ENCODE peak calls at places on chromosomes 4 and X, in seven cellular contexts. U is psoas muscle, E is gastrocnemius medialis, O is RWPE2, D is right lobe of liver, F is pancreas, S is left lung. P is an unnamed sample.

GRCh38 chrX:18543738-18544137 is 118.3 kb downstream of the CDKL5 start:
- ATAC-seq in U (no peak), E (no peak), O (no peak), D (no peak), F (no peak), S (no peak), P (no peak)

GRCh38 chr4:47010347-47011188 is 17.2 kb upstream of the GABRA4 start:
- ATAC-seq in U (no peak), E (no peak), O (no peak), D (peak), F (no peak), S (no peak), P (no peak)

GRCh38 chrX:154516655-154517100 is 646 bp upstream of the FAM3A start:
- ATAC-seq in U (peak), E (peak), O (peak), D (peak), F (peak), S (peak), P (peak)

GRCh38 chrX:29461039-29461438 is 754.3 kb upstream of the MAGEB2 start:
- ATAC-seq in U (no peak), E (no peak), O (no peak), D (no peak), F (no peak), S (no peak), P (no peak)

GRCh38 chrX:39688576-39689373 is 409.0 kb downstream of the BCOR start:
- ATAC-seq in U (peak), E (peak), O (peak), D (peak), F (peak), S (peak), P (peak)

GRCh38 chrX:75673468-75673867 is 111.6 kb downstream of the MAGEE2 start:
- ATAC-seq in U (no peak), E (no peak), O (no peak), D (peak), F (no peak), S (peak), P (no peak)

GRCh38 chr4:11625206-11625605 is 196.5 kb upstream of the HS3ST1 start:
- ATAC-seq in U (no peak), E (no peak), O (no peak), D (no peak), F (no peak), S (no peak), P (peak)

GRCh38 chr4:152278505-152279301 is 257.2 kb downstream of the FBXW7 start:
- ATAC-seq in U (no peak), E (no peak), O (no peak), D (no peak), F (no peak), S (peak), P (no peak)

GRCh38 chr4:144302704-144303536 is 162.4 kb upstream of the GYPA start:
- ATAC-seq in U (no peak), E (no peak), O (peak), D (no peak), F (no peak), S (no peak), P (no peak)

GRCh38 chr4:53055274-53055673 is 193.2 kb downstream of the RASL11B start:
- ATAC-seq in U (no peak), E (no peak), O (no peak), D (no peak), F (no peak), S (no peak), P (no peak)

GRCh38 chr4:3317656-3318211 is 24.9 kb downstream of the RGS12 start:
- ATAC-seq in U (no peak), E (no peak), O (no peak), D (no peak), F (no peak), S (no peak), P (no peak)

GRCh38 chr4:102263024-102263787 is 82.1 kb downstream of the SLC39A8 start:
- ATAC-seq in U (no peak), E (no peak), O (peak), D (peak), F (no peak), S (peak), P (no peak)

GRCh38 chr4:52822583-52823477 is 39.3 kb upstream of the RASL11B start:
- ATAC-seq in U (no peak), E (no peak), O (peak), D (peak), F (no peak), S (peak), P (peak)

GRCh38 chr4:99847362-99847976 is 30.8 kb downstream of the DAPP1 start:
- ATAC-seq in U (no peak), E (no peak), O (no peak), D (no peak), F (no peak), S (peak), P (no peak)

GRCh38 chr4:187504974-187505797 is 490.4 kb upstream of the ZFP42 start:
- ATAC-seq in U (no peak), E (no peak), O (peak), D (no peak), F (no peak), S (no peak), P (no peak)

GRCh38 chr4:77695769-77696168 is 90.1 kb downstream of the CXCL13 start:
- ATAC-seq in U (no peak), E (no peak), O (peak), D (no peak), F (no peak), S (peak), P (no peak)

GRCh38 chr4:24770111-24770584 is 25.2 kb upstream of the SOD3 start:
- ATAC-seq in U (peak), E (no peak), O (peak), D (no peak), F (no peak), S (no peak), P (no peak)

GRCh38 chr4:181647396-181648107 is 595.6 kb upstream of the TENM3 start:
- ATAC-seq in U (no peak), E (no peak), O (peak), D (no peak), F (no peak), S (no peak), P (no peak)

GRCh38 chr4:102534845-102535244 is 33.7 kb downstream of the NFKB1 start:
- ATAC-seq in U (no peak), E (no peak), O (no peak), D (no peak), F (no peak), S (no peak), P (no peak)

GRCh38 chrX:23803931-23804381 is 21.0 kb downstream of the SAT1 start:
- ATAC-seq in U (peak), E (peak), O (peak), D (peak), F (peak), S (peak), P (peak)

GRCh38 chrX:7147431-7147977 is at the start of gene STS:
- ATAC-seq in U (peak), E (peak), O (peak), D (peak), F (peak), S (peak), P (peak)

GRCh38 chr4:38489924-38490639 is 173.9 kb upstream of the KLF3 start:
- ATAC-seq in U (no peak), E (no peak), O (peak), D (peak), F (no peak), S (peak), P (peak)

GRCh38 chrX:9033179-9033578 is 748 bp downstream of the FAM9B start:
- ATAC-seq in U (no peak), E (no peak), O (no peak), D (no peak), F (no peak), S (no peak), P (peak)

GRCh38 chrX:130034178-130034577 is 51.7 kb downstream of the BCORL1 start:
- ATAC-seq in U (no peak), E (no peak), O (no peak), D (peak), F (no peak), S (no peak), P (no peak)

GRCh38 chr4:63325140-63325539 is 1084.1 kb downstream of the TECRL start:
- ATAC-seq in U (no peak), E (no peak), O (no peak), D (peak), F (no peak), S (peak), P (no peak)

GRCh38 chrX:43882294-43882681 is at the start of gene MAOB:
- ATAC-seq in U (peak), E (peak), O (peak), D (peak), F (peak), S (peak), P (peak)

GRCh38 chrX:75061701-75062100 is 94.4 kb downstream of the ABCB7 start:
- ATAC-seq in U (no peak), E (no peak), O (no peak), D (no peak), F (no peak), S (no peak), P (no peak)

GRCh38 chr4:147736458-147736857 is 4.6 kb downstream of the ARHGAP10 start:
- ATAC-seq in U (no peak), E (no peak), O (peak), D (no peak), F (no peak), S (no peak), P (no peak)

GRCh38 chr4:147732516-147733193 is 767 bp downstream of the ARHGAP10 start:
- ATAC-seq in U (peak), E (peak), O (peak), D (peak), F (peak), S (peak), P (peak)

GRCh38 chr4:147733614-147734344 is 1.9 kb downstream of the ARHGAP10 start:
- ATAC-seq in U (peak), E (peak), O (no peak), D (peak), F (no peak), S (no peak), P (no peak)

GRCh38 chr4:147735413-147736301 is 3.8 kb downstream of the ARHGAP10 start:
- ATAC-seq in U (no peak), E (no peak), O (no peak), D (no peak), F (no peak), S (no peak), P (no peak)

DNA sequence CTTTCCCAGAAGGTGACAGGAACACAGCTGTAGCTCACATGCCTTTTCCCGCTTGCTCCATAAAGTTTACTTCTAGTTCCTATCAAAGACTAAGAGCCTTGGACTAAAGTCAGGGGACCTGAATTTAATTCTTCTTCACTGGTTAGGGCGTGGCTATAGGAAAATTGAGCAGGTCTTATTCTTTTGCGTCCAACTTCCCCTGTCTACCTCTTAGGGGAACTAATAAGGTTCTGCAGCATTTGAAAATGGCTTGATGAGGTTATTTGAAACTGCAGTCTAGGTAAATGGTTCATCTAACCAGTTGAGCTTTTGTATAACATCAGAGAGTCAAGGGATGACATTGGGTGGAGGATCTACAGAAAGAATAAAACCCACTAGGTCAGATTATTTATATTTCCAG is 2.6 kb downstream of the ARHGAP10 start:
- ATAC-seq in U (no peak), E (no peak), O (no peak), D (no peak), F (no peak), S (no peak), P (no peak)
- H3K27ac ChIP-seq in U (peak), E (peak), O (peak), D (no peak), F (no peak), S (no peak), P (peak)

DNA sequence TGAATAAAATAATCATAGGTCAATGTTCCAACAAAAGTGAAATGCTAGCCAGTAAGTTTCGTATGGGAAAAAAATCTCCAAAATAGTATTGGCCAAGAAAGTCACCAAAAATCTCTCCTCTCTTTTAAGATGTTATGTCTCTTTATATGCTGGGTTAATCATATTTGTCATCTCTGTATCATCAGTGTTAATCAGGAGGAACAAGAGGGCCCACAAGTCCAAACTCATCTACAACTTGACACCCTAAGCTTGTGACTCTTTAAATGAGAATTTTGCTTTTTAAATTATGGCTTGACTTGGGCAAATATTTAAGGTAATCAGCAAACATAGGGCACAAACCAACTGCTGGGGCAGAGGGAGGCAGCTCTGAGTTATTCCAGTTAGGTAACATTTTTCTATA is 75.5 kb downstream of the AMMECR1 start:
- ATAC-seq in U (no peak), E (no peak), O (peak), D (no peak), F (no peak), S (no peak), P (no peak)
- H3K27ac ChIP-seq in U (no peak), E (no peak), O (peak), D (no peak), F (no peak), S (no peak), P (no peak)

GRCh38 chrX:79369871-79370270 is 2.7 kb upstream of the ITM2A start:
- ATAC-seq in U (no peak), E (no peak), O (no peak), D (no peak), F (no peak), S (no peak), P (no peak)

GRCh38 chrX:79366556-79366887 is 612 bp downstream of the ITM2A start:
- ATAC-seq in U (no peak), E (no peak), O (no peak), D (no peak), F (no peak), S (no peak), P (peak)

GRCh38 chrX:79365591-79365990 is 1.5 kb downstream of the ITM2A start:
- ATAC-seq in U (no peak), E (no peak), O (no peak), D (no peak), F (no peak), S (no peak), P (no peak)

GRCh38 chrX:79366888-79367749 is at the start of gene ITM2A:
- ATAC-seq in U (peak), E (peak), O (peak), D (peak), F (peak), S (peak), P (peak)

GRCh38 chrX:79367907-79368306 is 773 bp upstream of the ITM2A start:
- ATAC-seq in U (no peak), E (no peak), O (no peak), D (no peak), F (no peak), S (no peak), P (no peak)
- H3K27ac ChIP-seq in U (no peak), E (peak), O (no peak), D (no peak), F (no peak), S (peak), P (peak)

DNA sequence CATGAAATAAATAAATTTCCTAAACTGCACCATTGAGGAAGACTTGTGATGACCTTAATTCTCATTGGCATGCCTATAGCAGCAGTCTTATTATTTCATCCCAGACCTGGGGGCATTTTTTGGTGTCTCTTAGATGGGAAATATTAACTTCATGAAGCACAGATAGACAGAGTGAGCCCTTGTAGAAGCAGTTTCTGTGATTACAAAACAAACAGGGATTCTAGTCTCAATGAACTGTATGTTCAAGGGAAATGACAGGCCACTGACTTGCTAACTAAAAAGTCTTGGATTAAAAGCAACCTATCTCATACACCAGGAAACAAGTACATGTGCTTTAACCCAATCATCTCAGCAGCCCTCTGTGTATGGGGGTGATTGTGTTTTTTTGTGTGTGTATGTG is 32.0 kb upstream of the HPGD start:
- ATAC-seq in U (no peak), E (no peak), O (no peak), D (no peak), F (no peak), S (no peak), P (no peak)
- H3K27ac ChIP-seq in U (no peak), E (no peak), O (peak), D (no peak), F (no peak), S (no peak), P (no peak)

GRCh38 chrX:26138043-26138442 is at the start of gene MAGEB18:
- ATAC-seq in U (no peak), E (no peak), O (no peak), D (no peak), F (no peak), S (no peak), P (no peak)
- H3K27ac ChIP-seq in U (no peak), E (no peak), O (no peak), D (no peak), F (no peak), S (no peak), P (no peak)